ENCODE peak calls at places on chromosomes 13 and 19, in four cellular contexts. C is EL, W is nephron progenitor cell, Q is GM12865. E is an unnamed sample.

GRCh38 chr19:43564800-43565199 is 10.5 kb downstream of the XRCC1 start:
- DNase-seq in C (no peak), W (no peak), Q (no peak), E (no peak)

GRCh38 chr19:42252365-42253244 is 2.3 kb downstream of the ERF start:
- DNase-seq in C (peak; percentile 71), W (no peak), Q (no peak), E (no peak)

GRCh38 chr19:4710281-4710600 is 13.4 kb downstream of the DPP9 start:
- DNase-seq in C (no peak), W (no peak), Q (no peak), E (no peak)

GRCh38 chr19:8577247-8577646 is at the start of gene MYO1F:
- DNase-seq in C (no peak), W (no peak), Q (peak; percentile 72), E (no peak)

GRCh38 chr13:34817246-34817645 is 124.8 kb upstream of the NBEA start:
- DNase-seq in C (no peak), W (no peak), Q (no peak), E (no peak)

GRCh38 chr19:8367327-8368001 is 3.5 kb downstream of the ANGPTL4 start:
- DNase-seq in C (peak; percentile 97), W (peak; percentile 67), Q (no peak), E (no peak)

GRCh38 chr19:12763100-12763499 is 11.5 kb downstream of the BEST2 start:
- DNase-seq in C (no peak), W (no peak), Q (no peak), E (no peak)

GRCh38 chr13:23378009-23378632 is 55.4 kb downstream of the SACS start:
- DNase-seq in C (peak; percentile 98), W (no peak), Q (peak; percentile 79), E (no peak)

GRCh38 chr13:36453518-36453917 is 21.2 kb downstream of the CCNA1 start:
- DNase-seq in C (no peak), W (no peak), Q (no peak), E (no peak)

GRCh38 chr13:51659276-51660127 is 75.2 kb downstream of the WDFY2 start:
- DNase-seq in C (no peak), W (no peak), Q (no peak), E (no peak)

GRCh38 chr13:113927661-113928581 is 46.0 kb downstream of the C13orf46 start:
- DNase-seq in C (peak; percentile 99), W (no peak), Q (no peak), E (no peak)

GRCh38 chr19:50896591-50897190 is 14.5 kb downstream of the KLK4 start:
- DNase-seq in C (peak; percentile 47), W (no peak), Q (peak; percentile 97), E (no peak)

GRCh38 chr19:15248648-15249559 is 16.7 kb upstream of the EPHX3 start:
- DNase-seq in C (peak; percentile 94), W (no peak), Q (no peak), E (no peak)

GRCh38 chr13:31172001-31172400 is 10.3 kb upstream of the HSPH1 start:
- DNase-seq in C (peak; percentile 42), W (no peak), Q (no peak), E (no peak)